ENCODE peak calls at places on chromosomes 12 and 14, in nine cellular contexts. W is PC-3; J is right cardiac atrium; X is A673; Q is DND-41; P is left lung; O is CD4-positive, CD25-positive, alpha-beta regulatory T cell; S is naive thymus-derived CD4-positive, alpha-beta T cell; C is hepatocyte. Z is an unnamed sample. For H3K27me3, the result is how much of the 10 kb centered on the place peaks cover.

GRCh38 chr12:2877959-2878732 is 1.1 kb downstream of the RHNO1 start:
- DNase-seq in W (no peak), J (no peak), X (peak), Q (no peak), P (no peak), O (no peak), S (peak), C (peak), Z (no peak)

GRCh38 chr14:23186913-23187654 is 3.6 kb upstream of the SLC7A8 start:
- DNase-seq in W (peak), J (no peak), X (peak), Q (peak), P (no peak), O (no peak), S (peak), C (peak), Z (no peak)

GRCh38 chr14:54481695-54482094 is 7.1 kb downstream of the GMFB start:
- DNase-seq in W (peak), J (no peak), X (no peak), Q (no peak), P (no peak), O (no peak), S (no peak), C (no peak), Z (no peak)

GRCh38 chr14:72545411-72546311 is 348.2 kb downstream of the DPF3 start:
- DNase-seq in W (peak), J (no peak), X (no peak), Q (no peak), P (no peak), O (no peak), S (no peak), C (no peak), Z (no peak)

GRCh38 chr14:24692382-24693352 is 58.7 kb upstream of the GZMB start:
- DNase-seq in W (no peak), J (no peak), X (no peak), Q (peak), P (no peak), O (no peak), S (no peak), C (no peak), Z (peak)

GRCh38 chr12:23552417-23552816 is 397.1 kb downstream of the SOX5 start:
- DNase-seq in W (no peak), J (no peak), X (no peak), Q (no peak), P (no peak), O (no peak), S (no peak), C (no peak), Z (no peak)

GRCh38 chr12:120598674-120599463 is 17.7 kb upstream of the POP5 start:
- DNase-seq in W (peak), J (no peak), X (no peak), Q (no peak), P (no peak), O (no peak), S (no peak), C (peak), Z (no peak)

GRCh38 chr12:122948605-122949004 is 17.7 kb downstream of the ABCB9 start:
- DNase-seq in W (no peak), J (no peak), X (no peak), Q (no peak), P (peak), O (no peak), S (no peak), C (no peak), Z (no peak)

GRCh38 chr12:84757978-84758377 is 154.6 kb downstream of the SLC6A15 start:
- DNase-seq in W (peak), J (no peak), X (no peak), Q (no peak), P (no peak), O (no peak), S (no peak), C (peak), Z (no peak)

GRCh38 chr12:117273091-117273490 is 82.8 kb upstream of the FBXO21 start:
- DNase-seq in W (peak), J (no peak), X (peak), Q (no peak), P (no peak), O (no peak), S (no peak), C (no peak), Z (no peak)

GRCh38 chr14:97129639-97130038 is 332.5 kb downstream of the VRK1 start:
- DNase-seq in W (no peak), J (no peak), X (no peak), Q (no peak), P (no peak), O (no peak), S (no peak), C (no peak), Z (no peak)

GRCh38 chr12:3442397-3442796 is 48.6 kb upstream of the PRMT8 start:
- DNase-seq in W (no peak), J (no peak), X (no peak), Q (no peak), P (peak), O (no peak), S (no peak), C (no peak), Z (no peak)

GRCh38 chr12:129902371-129903091 is 1.3 kb downstream of the TMEM132D start:
- DNase-seq in W (no peak), J (no peak), X (no peak), Q (no peak), P (no peak), O (no peak), S (no peak), C (no peak), Z (no peak)

GRCh38 chr12:129901256-129901655 is 2.6 kb downstream of the TMEM132D start:
- DNase-seq in W (no peak), J (no peak), X (no peak), Q (no peak), P (no peak), O (no peak), S (no peak), C (peak), Z (no peak)

GRCh38 chr12:129903092-129903945 is 506 bp downstream of the TMEM132D start:
- DNase-seq in W (no peak), J (no peak), X (no peak), Q (no peak), P (no peak), O (no peak), S (no peak), C (peak), Z (no peak)

GRCh38 chr12:129900306-129900705 is 3.5 kb downstream of the TMEM132D start:
- DNase-seq in W (no peak), J (no peak), X (no peak), Q (no peak), P (no peak), O (no peak), S (no peak), C (no peak), Z (no peak)

GRCh38 chr12:129903956-129904769 is at the start of gene TMEM132D:
- DNase-seq in W (no peak), J (no peak), X (no peak), Q (no peak), P (no peak), O (no peak), S (no peak), C (peak), Z (no peak)
- H3K4me3 ChIP-seq in W (no peak), J (no peak), X (no peak), Q (no peak), P (no peak), O (no peak), S (no peak), C (no peak), Z (no peak)

GRCh38 chr12:96520767-96521166 is 31.4 kb downstream of the CFAP54 start:
- DNase-seq in W (peak), J (no peak), X (peak), Q (no peak), P (no peak), O (no peak), S (no peak), C (no peak), Z (no peak)

GRCh38 chr12:96516472-96517417 is 27.4 kb downstream of the CFAP54 start:
- DNase-seq in W (peak), J (peak), X (peak), Q (peak), P (no peak), O (peak), S (peak), C (peak), Z (peak)

GRCh38 chr12:96522690-96523089 is 33.3 kb downstream of the CFAP54 start:
- DNase-seq in W (no peak), J (no peak), X (no peak), Q (no peak), P (no peak), O (no peak), S (no peak), C (no peak), Z (no peak)

GRCh38 chr12:96526110-96526509 is 36.7 kb downstream of the CFAP54 start:
- DNase-seq in W (no peak), J (no peak), X (no peak), Q (no peak), P (no peak), O (no peak), S (no peak), C (no peak), Z (no peak)

DNA sequence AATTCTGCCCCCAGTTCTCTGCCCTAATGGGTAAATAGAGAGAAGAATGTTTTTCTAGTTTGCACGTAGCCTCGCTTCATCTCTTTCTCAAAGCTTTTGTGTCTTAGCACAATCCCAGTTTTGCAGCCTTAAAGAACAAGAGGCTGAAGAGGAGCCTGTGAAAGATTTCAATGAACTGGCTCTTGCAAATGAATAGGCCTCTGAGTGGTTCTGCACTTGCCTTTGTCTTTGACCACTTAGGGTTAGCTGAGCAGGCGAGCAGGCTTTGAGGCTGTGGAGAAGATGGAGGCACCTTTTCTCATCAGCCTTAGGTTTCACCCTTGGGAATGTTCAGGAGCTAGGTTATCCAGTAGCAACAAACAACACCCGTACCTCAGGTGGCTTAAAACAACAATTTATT is 32.9 kb downstream of the CFAP54 start:
- DNase-seq in W (no peak), J (no peak), X (no peak), Q (no peak), P (no peak), O (no peak), S (no peak), C (no peak), Z (no peak)
- H3K27me3 ChIP-seq in W (under half), J (under half), X (under half), Q (under half), P (under half), O (under half), S (under half), C (under half), Z (under half)

DNA sequence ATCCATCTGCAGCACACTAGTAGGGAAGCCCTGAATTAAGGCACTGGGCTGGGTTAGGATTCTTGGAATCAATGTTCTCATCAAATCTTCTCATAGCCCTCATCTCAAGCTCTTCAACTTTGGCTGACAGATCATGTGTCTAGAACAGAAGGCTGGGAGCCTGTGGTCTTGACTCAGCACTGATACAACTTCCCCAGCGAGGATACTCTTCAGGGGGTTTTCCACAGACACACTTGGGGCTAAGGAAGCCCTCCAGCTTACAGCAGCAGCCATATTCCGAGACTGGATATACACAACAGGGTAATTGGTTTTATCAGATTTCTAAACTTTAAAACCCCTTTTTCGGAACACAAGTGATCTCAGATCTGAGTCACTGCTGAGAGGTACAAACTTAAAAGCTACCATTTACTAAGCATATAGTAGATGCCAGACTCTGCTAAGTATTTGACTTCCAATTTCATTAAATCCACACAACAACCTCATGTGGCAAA is 3.5 kb downstream of the FMNL3 start:
- DNase-seq in W (no peak), J (no peak), X (no peak), Q (no peak), P (no peak), O (peak), S (peak), C (no peak), Z (no peak)
- H3K4me3 ChIP-seq in W (no peak), J (no peak), X (no peak), Q (no peak), P (no peak), O (peak), S (no peak), C (no peak), Z (no peak)

DNA sequence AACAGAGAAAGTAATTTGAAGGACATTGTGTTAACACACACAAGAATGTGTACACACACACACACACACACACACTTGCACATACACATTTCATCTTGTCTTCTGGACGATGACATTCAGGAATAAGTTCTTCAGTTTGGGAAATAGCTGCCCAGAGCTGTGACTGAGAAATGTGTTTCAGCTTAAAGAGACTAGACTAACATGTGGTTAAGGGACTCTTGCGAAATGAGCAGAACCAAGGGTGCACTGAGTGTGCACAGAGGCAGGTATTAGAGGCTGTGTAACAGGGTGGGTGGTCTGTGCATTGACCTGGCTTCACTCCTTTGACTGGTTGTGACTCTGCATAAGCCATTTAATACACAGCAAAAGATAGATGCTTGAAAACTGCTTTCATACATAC is 29.4 kb upstream of the KCNA5 start:
- DNase-seq in W (no peak), J (no peak), X (no peak), Q (no peak), P (no peak), O (no peak), S (no peak), C (no peak), Z (no peak)
- H3K27me3 ChIP-seq in W (under half), J (under half), X (under half), Q (under half), P (under half), O (under half), S (under half), C (under half), Z (under half)

GRCh38 chr12:65603428-65604351 is 220.6 kb upstream of the HMGA2 start:
- DNase-seq in W (peak), J (peak), X (peak), Q (no peak), P (no peak), O (no peak), S (no peak), C (peak), Z (no peak)
- H3K4me3 ChIP-seq in W (peak), J (peak), X (peak), Q (no peak), P (no peak), O (no peak), S (no peak), C (no peak), Z (no peak)

GRCh38 chr12:26123482-26123980 is 1.3 kb downstream of the BHLHE41 start:
- DNase-seq in W (peak), J (no peak), X (peak), Q (no peak), P (no peak), O (no peak), S (no peak), C (no peak), Z (no peak)

GRCh38 chr12:26126340-26127284 is 1.8 kb upstream of the BHLHE41 start:
- DNase-seq in W (peak), J (peak), X (peak), Q (peak), P (peak), O (no peak), S (no peak), C (peak), Z (no peak)

GRCh38 chr12:26125451-26126339 is 858 bp upstream of the BHLHE41 start:
- DNase-seq in W (peak), J (peak), X (peak), Q (peak), P (peak), O (no peak), S (no peak), C (peak), Z (no peak)

GRCh38 chr12:26122681-26123481 is 2.0 kb downstream of the BHLHE41 start:
- DNase-seq in W (peak), J (peak), X (peak), Q (no peak), P (peak), O (no peak), S (peak), C (peak), Z (no peak)

DNA sequence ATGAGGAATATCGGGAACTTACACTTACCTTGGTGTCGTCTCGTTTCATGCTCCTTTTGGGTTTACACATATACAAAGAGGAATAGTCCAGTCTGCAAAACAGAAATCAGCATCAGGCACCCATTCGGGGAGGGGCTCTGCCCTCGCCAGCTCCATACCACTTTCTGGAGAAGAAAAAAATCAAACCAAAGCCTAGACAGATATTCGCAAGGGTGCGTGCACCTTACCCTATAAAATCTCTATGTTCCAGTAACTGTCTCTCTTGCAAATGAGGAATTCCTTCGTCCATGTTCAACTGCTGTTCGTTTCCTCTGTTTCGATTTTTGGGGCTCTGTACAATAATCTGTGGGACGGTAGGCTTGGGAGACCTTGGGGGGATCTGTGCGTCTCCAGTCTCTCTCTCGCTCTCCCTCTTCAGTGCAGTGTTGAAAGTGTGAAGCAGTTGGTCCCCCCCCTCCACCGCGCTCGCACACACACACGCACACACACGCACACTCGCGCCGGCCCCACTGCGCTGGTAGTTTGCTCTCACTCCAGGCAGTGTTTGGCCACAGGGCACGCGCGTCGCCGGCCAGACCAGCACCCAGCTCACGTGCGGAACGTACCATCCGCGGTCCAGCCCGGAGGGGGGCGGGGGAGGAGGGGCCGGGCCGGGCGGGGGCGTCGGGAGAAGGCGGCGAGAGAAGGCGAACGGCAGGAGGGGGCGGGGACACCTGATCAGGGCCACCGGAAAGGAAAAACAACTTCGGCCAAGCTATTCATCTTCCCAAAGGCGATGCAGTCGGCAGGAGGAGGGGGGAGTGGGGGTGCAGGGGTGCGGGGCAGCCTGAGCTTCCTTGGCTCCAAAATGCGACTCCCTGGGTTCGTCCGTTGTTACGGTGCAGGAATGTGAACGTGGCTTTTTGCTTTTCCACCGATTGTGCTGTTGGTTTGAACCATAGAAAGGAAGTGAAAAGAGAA is at the start of gene BHLHE41:
- DNase-seq in W (peak), J (peak), X (peak), Q (no peak), P (peak), O (no peak), S (no peak), C (peak), Z (no peak)
- H3K27me3 ChIP-seq in W (under half), J (under half), X (half or more), Q (half or more), P (half or more), O (half or more), S (under half), C (half or more), Z (half or more)

GRCh38 chr12:41032386-41032785 is 155.7 kb upstream of the PDZRN4 start:
- DNase-seq in W (no peak), J (no peak), X (no peak), Q (no peak), P (no peak), O (no peak), S (no peak), C (no peak), Z (no peak)
- H3K4me3 ChIP-seq in W (no peak), J (no peak), X (no peak), Q (no peak), P (no peak), O (no peak), S (no peak), C (no peak), Z (no peak)

GRCh38 chr12:52020539-52021336 is 14.0 kb downstream of the TAMALIN start:
- DNase-seq in W (peak), J (no peak), X (peak), Q (peak), P (no peak), O (peak), S (peak), C (peak), Z (peak)

GRCh38 chr12:52022841-52023181 is 16.1 kb downstream of the TAMALIN start:
- DNase-seq in W (peak), J (no peak), X (no peak), Q (no peak), P (no peak), O (no peak), S (no peak), C (peak), Z (no peak)

GRCh38 chr12:52020126-52020525 is 13.4 kb downstream of the TAMALIN start:
- DNase-seq in W (no peak), J (no peak), X (no peak), Q (no peak), P (no peak), O (no peak), S (no peak), C (no peak), Z (no peak)

GRCh38 chr12:52018448-52019122 is 11.8 kb downstream of the TAMALIN start:
- DNase-seq in W (no peak), J (no peak), X (no peak), Q (no peak), P (no peak), O (no peak), S (no peak), C (no peak), Z (no peak)

DNA sequence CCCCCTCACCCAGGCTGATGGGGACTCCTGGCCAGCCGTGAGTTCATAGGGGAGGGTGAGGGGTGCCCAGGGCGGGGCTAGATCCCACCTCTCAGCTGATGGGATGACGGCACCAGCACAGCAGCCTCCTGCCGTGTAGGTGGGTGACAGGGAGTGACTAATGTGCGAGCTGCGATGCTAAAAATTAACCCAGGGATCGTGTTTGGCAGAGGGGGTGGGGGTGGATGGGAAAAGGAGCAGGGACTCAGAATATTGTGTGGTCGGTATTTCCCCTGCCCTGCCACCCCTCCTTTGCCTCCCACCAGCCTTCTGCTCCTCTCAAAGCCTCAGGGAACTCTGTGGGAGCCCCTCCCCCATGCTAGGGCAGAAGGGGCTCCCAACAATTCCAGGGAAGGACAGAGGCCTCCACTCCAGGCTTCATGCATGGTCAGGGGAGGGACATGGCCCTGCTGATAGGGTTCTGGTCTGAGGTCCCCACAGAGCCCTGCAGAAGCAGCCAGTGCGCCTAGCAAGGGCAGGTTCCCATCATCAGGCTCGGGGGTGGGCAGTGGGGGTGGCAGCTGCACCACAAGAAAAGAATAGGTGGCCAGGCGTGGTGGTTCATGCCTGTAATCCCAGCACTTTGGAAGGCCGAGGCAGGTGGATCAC is 12.5 kb downstream of the TAMALIN start:
- DNase-seq in W (no peak), J (no peak), X (no peak), Q (no peak), P (no peak), O (no peak), S (no peak), C (no peak), Z (no peak)
- H3K27me3 ChIP-seq in W (under half), J (under half), X (under half), Q (under half), P (under half), O (under half), S (under half), C (under half), Z (under half)

Z was measured in CD8-positive, alpha-beta memory T cell.